ENCODE peak calls at places on chromosomes 12 and 14, in nine cellular contexts. B, F, K, I, C, N, R, O and X are unnamed samples.

GRCh38 chr12:22982635-22983034 is 357.7 kb downstream of the ETNK1 start:
- DNase-seq in F (no peak), K (no peak), N (no peak), R (no peak), O (no peak), I (no peak), B (no peak), C (no peak), X (no peak)

GRCh38 chr12:20268121-20268732 is 100.1 kb upstream of the PDE3A start:
- DNase-seq in O (no peak), F (peak; percentile 1), K (peak; percentile 5), B (peak; percentile 55), N (no peak), I (no peak), C (peak; percentile 69), R (peak; percentile 54), X (no peak)

GRCh38 chr14:82180057-82180620 is 646.5 kb upstream of the SEL1L start:
- DNase-seq in R (no peak), C (no peak), N (no peak), K (no peak), I (no peak), O (no peak), B (no peak), F (no peak), X (no peak)

GRCh38 chr14:95137164-95137803 is 20.0 kb downstream of the DICER1 start:
- DNase-seq in I (no peak), R (no peak), N (no peak), O (no peak), C (no peak), F (no peak), K (no peak), B (no peak), X (no peak)

GRCh38 chr12:109735825-109736551 is 22.4 kb downstream of the FAM222A start:
- DNase-seq in F (no peak), C (no peak), R (no peak), B (no peak), O (no peak), K (no peak), N (no peak), I (no peak), X (no peak)

GRCh38 chr12:87274594-87275245 is 754.5 kb downstream of the C12orf50 start:
- DNase-seq in O (no peak), B (peak; percentile 57), K (peak; percentile 80), I (peak; percentile 0), R (peak; percentile 43), F (peak; percentile 29), N (no peak), C (no peak), X (no peak)

GRCh38 chr14:73712540-73713141 is 1.5 kb downstream of the PNMA1 start:
- DNase-seq in K (peak; percentile 61), I (no peak), N (peak; percentile 68), O (no peak), R (peak; percentile 22), F (no peak), B (no peak), C (peak; percentile 46), X (peak; percentile 26)

GRCh38 chr14:105581551-105582341 is 55.4 kb downstream of the TMEM121 start:
- DNase-seq in R (no peak), B (no peak), I (no peak), C (no peak), N (no peak), O (no peak), K (no peak), F (no peak), X (no peak)

GRCh38 chr14:21399311-21399870 is 15.6 kb upstream of the SUPT16H start:
- DNase-seq in F (no peak), C (no peak), N (no peak), B (no peak), I (no peak), O (no peak), K (no peak), R (no peak), X (no peak)

GRCh38 chr12:49293056-49293956 is 1.6 kb upstream of the PRPH start:
- DNase-seq in K (peak; percentile 72), I (peak; percentile 71), B (no peak), N (peak; percentile 19), C (no peak), O (no peak), R (no peak), F (no peak), X (peak; percentile 91)

GRCh38 chr12:2336409-2336829 is 283.6 kb downstream of the CACNA1C start:
- DNase-seq in F (peak; percentile 34), B (peak; percentile 88), N (no peak), O (peak; percentile 91), C (peak; percentile 97), R (peak; percentile 93), I (peak; percentile 74), K (no peak), X (peak; percentile 85)

GRCh38 chr14:66008631-66009030 is 477.5 kb upstream of the CCDC196 start:
- DNase-seq in C (no peak), B (no peak), O (no peak), N (no peak), F (no peak), R (no peak), K (no peak), I (no peak), X (no peak)

GRCh38 chr12:20434993-20435392 is 66.7 kb downstream of the PDE3A start:
- DNase-seq in I (no peak), F (no peak), K (no peak), O (no peak), B (peak; percentile 64), C (peak; percentile 59), R (peak; percentile 12), N (no peak), X (no peak)

GRCh38 chr14:105013150-105013787 is 7.6 kb downstream of the CDCA4 start:
- DNase-seq in B (no peak), I (no peak), F (no peak), R (no peak), K (no peak), N (peak; percentile 3), O (no peak), C (peak; percentile 48), X (no peak)

GRCh38 chr12:109951136-109951535 is 45.0 kb downstream of the GIT2 start:
- DNase-seq in R (peak; percentile 89), N (no peak), O (peak; percentile 89), F (peak; percentile 19), I (no peak), C (peak; percentile 97), B (peak; percentile 81), K (no peak), X (no peak)

GRCh38 chr12:49098703-49099102 is 4.1 kb upstream of the DHH start:
- DNase-seq in B (no peak), O (no peak), N (no peak), K (no peak), C (no peak), F (no peak), I (no peak), R (no peak), X (no peak)

GRCh38 chr14:64845878-64846277 is 33.8 kb downstream of the SPTB start:
- DNase-seq in O (no peak), N (no peak), B (no peak), R (peak; percentile 56), F (peak; percentile 49), K (peak; percentile 46), C (peak; percentile 66), I (no peak), X (no peak)

GRCh38 chr12:91432079-91432478 is 249.5 kb upstream of the DCN start:
- DNase-seq in O (no peak), I (no peak), R (peak; percentile 37), B (peak; percentile 51), F (no peak), K (peak; percentile 54), C (peak; percentile 13), N (no peak), X (no peak)

GRCh38 chr14:104444159-104445030 is 135.2 kb upstream of the C14orf180 start:
- DNase-seq in O (no peak), R (no peak), I (no peak), C (no peak), B (no peak), F (no peak), K (no peak), N (no peak), X (no peak)

GRCh38 chr12:121524196-121524930 is 56.5 kb downstream of the KDM2B start:
- DNase-seq in F (no peak), N (peak; percentile 46), C (no peak), O (no peak), B (no peak), K (no peak), I (no peak), R (no peak), X (no peak)

GRCh38 chr12:83664650-83665049 is 977.9 kb downstream of the TMTC2 start:
- DNase-seq in B (no peak), I (no peak), F (no peak), R (no peak), C (no peak), K (no peak), O (no peak), N (peak; percentile 91), X (no peak)

GRCh38 chr12:28507867-28508266 is 317.6 kb downstream of the CCDC91 start:
- DNase-seq in K (no peak), N (no peak), B (no peak), I (no peak), R (no peak), C (no peak), F (no peak), O (no peak), X (no peak)

GRCh38 chr14:21999400-21999799 is 325.8 kb upstream of the OR4E1 start:
- DNase-seq in C (no peak), I (no peak), K (no peak), F (peak; percentile 37), R (no peak), N (no peak), B (no peak), O (no peak), X (no peak)

GRCh38 chr14:104135121-104135903 is 3.1 kb upstream of the KIF26A start:
- DNase-seq in K (peak; percentile 91), N (no peak), F (no peak), B (peak; percentile 4), O (no peak), I (peak; percentile 77), R (no peak), C (no peak), X (no peak)

GRCh38 chr14:104114421-104115130 is 23.8 kb upstream of the KIF26A start:
- DNase-seq in R (no peak), O (no peak), C (no peak), F (no peak), B (no peak), I (no peak), N (no peak), K (no peak), X (no peak)

GRCh38 chr12:85947286-85947685 is 73.2 kb downstream of the NTS start:
- DNase-seq in O (no peak), K (peak; percentile 31), I (no peak), F (no peak), R (no peak), C (no peak), N (no peak), B (no peak), X (no peak)

GRCh38 chr14:60094306-60094897 is 2.7 kb downstream of the PCNX4 start:
- DNase-seq in C (peak; percentile 84), N (no peak), K (peak; percentile 72), O (no peak), I (no peak), F (peak; percentile 39), B (peak; percentile 75), R (peak; percentile 59), X (no peak)

GRCh38 chr12:46887870-46888269 is 62.1 kb upstream of the SLC38A4 start:
- DNase-seq in C (peak; percentile 27), F (no peak), B (no peak), N (no peak), I (no peak), O (no peak), R (no peak), K (no peak), X (no peak)

GRCh38 chr12:25977047-25977446 is 18.6 kb downstream of the RASSF8 start:
- DNase-seq in O (no peak), B (no peak), K (no peak), R (peak; percentile 92), F (peak; percentile 10), N (peak; percentile 15), I (no peak), C (peak; percentile 55), X (peak; percentile 82)

GRCh38 chr14:100810861-100811461 is 15.0 kb upstream of the MEG3 start:
- DNase-seq in O (no peak), F (peak; percentile 14), I (no peak), C (peak; percentile 49), N (no peak), K (no peak), R (peak; percentile 79), B (peak; percentile 30), X (peak; percentile 61)

GRCh38 chr14:20417250-20418186 is 4.2 kb upstream of the TEP1 start:
- DNase-seq in I (no peak), N (peak; percentile 98), O (no peak), F (no peak), K (no peak), B (no peak), R (no peak), C (no peak), X (no peak)